ENCODE peak calls at places on chromosome 18, in seven cellular contexts. G is GM06990; D is lung microvascular endothelial cell; I is activated CD4-positive, CD25-positive, alpha-beta regulatory T cell; K is AG08396; J is ecto neural progenitor cell; E is nucleus accumbens. B is an unnamed sample.

GRCh38 chr18:23618862-23619387 is 32.6 kb upstream of the NPC1 start:
- DNase-seq in G (peak), D (no peak), I (no peak), K (no peak), J (peak), E (no peak), B (peak)

GRCh38 chr18:59228361-59228760 is 8.4 kb downstream of the GRP start:
- DNase-seq in G (no peak), D (no peak), I (no peak), K (no peak), J (no peak), E (no peak), B (no peak)

GRCh38 chr18:75269140-75269676 is 58.6 kb downstream of the TSHZ1 start:
- DNase-seq in G (no peak), D (no peak), I (no peak), K (no peak), J (no peak), E (no peak), B (no peak)

GRCh38 chr18:13617826-13618515 is 108.4 kb downstream of the FAM210A start:
- DNase-seq in G (no peak), D (no peak), I (no peak), K (no peak), J (no peak), E (no peak), B (no peak)

GRCh38 chr18:62797329-62797728 is 82.0 kb downstream of the PHLPP1 start:
- DNase-seq in G (no peak), D (no peak), I (no peak), K (no peak), J (no peak), E (no peak), B (no peak)

GRCh38 chr18:58105908-58106673 is 62.1 kb downstream of the NEDD4L start:
- DNase-seq in G (no peak), D (no peak), I (no peak), K (no peak), J (no peak), E (no peak), B (no peak)

GRCh38 chr18:59021500-59021899 is 118.2 kb upstream of the SEC11C start:
- DNase-seq in G (no peak), D (no peak), I (no peak), K (no peak), J (no peak), E (no peak), B (no peak)

GRCh38 chr18:73462092-73462491 is 594.3 kb upstream of the NETO1 start:
- DNase-seq in G (no peak), D (peak), I (no peak), K (peak), J (no peak), E (no peak), B (no peak)

GRCh38 chr18:42268186-42268725 is 313.2 kb downstream of the PIK3C3 start:
- DNase-seq in G (no peak), D (no peak), I (no peak), K (no peak), J (no peak), E (no peak), B (no peak)

GRCh38 chr18:56638232-56639093 is at the start of gene TXNL1:
- DNase-seq in G (peak), D (peak), I (peak), K (peak), J (peak), E (peak), B (peak)

GRCh38 chr18:79986726-79987125 is 1.6 kb downstream of the TXNL4A start:
- DNase-seq in G (no peak), D (no peak), I (no peak), K (no peak), J (no peak), E (no peak), B (no peak)

GRCh38 chr18:34901299-34901698 is 139.9 kb upstream of the MAPRE2 start:
- DNase-seq in G (no peak), D (no peak), I (no peak), K (peak), J (no peak), E (no peak), B (no peak)

GRCh38 chr18:62933261-62933887 is 218.0 kb downstream of the PHLPP1 start:
- DNase-seq in G (no peak), D (no peak), I (no peak), K (no peak), J (no peak), E (no peak), B (no peak)

GRCh38 chr18:41486581-41486980 is 468.5 kb upstream of the PIK3C3 start:
- DNase-seq in G (no peak), D (no peak), I (no peak), K (no peak), J (no peak), E (no peak), B (no peak)

GRCh38 chr18:3827236-3827635 is 377.3 kb downstream of the TGIF1 start:
- DNase-seq in G (no peak), D (no peak), I (no peak), K (no peak), J (no peak), E (no peak), B (no peak)

GRCh38 chr18:21191596-21192307 is 50.3 kb upstream of the GREB1L start:
- DNase-seq in G (no peak), D (peak), I (no peak), K (peak), J (peak), E (peak), B (no peak)

GRCh38 chr18:61993831-61994230 is 101.0 kb upstream of the RNF152 start:
- DNase-seq in G (no peak), D (no peak), I (no peak), K (no peak), J (no peak), E (no peak), B (no peak)

GRCh38 chr18:56043691-56044090 is 455.7 kb upstream of the TCF4 start:
- DNase-seq in G (no peak), D (peak), I (no peak), K (no peak), J (peak), E (peak), B (no peak)

GRCh38 chr18:361941-362913 is 94.4 kb upstream of the THOC1 start:
- DNase-seq in G (no peak), D (peak), I (no peak), K (peak), J (peak), E (no peak), B (no peak)

GRCh38 chr18:25351280-25351772 is 640 bp downstream of the ZNF521 start:
- DNase-seq in G (no peak), D (no peak), I (no peak), K (no peak), J (no peak), E (no peak), B (no peak)

GRCh38 chr18:70295192-70295522 is 6.3 kb downstream of the SOCS6 start:
- DNase-seq in G (no peak), D (no peak), I (no peak), K (no peak), J (no peak), E (no peak), B (no peak)

GRCh38 chr18:39057423-39058057 is 1491.9 kb upstream of the CELF4 start:
- DNase-seq in G (no peak), D (no peak), I (no peak), K (no peak), J (no peak), E (no peak), B (no peak)

GRCh38 chr18:34709631-34710429 is at the start of gene DTNA:
- DNase-seq in G (no peak), D (peak), I (no peak), K (peak), J (no peak), E (no peak), B (no peak)

GRCh38 chr18:11412790-11413189 is 196.6 kb upstream of the SLC35G4 start:
- DNase-seq in G (no peak), D (no peak), I (no peak), K (no peak), J (no peak), E (no peak), B (no peak)

GRCh38 chr18:61710082-61710620 is 182.7 kb downstream of the RNF152 start:
- DNase-seq in G (no peak), D (no peak), I (no peak), K (no peak), J (no peak), E (no peak), B (no peak)